ENCODE peak calls at places on chromosomes 11 and 22, in six cellular contexts. G is stomach, P is heart left ventricle, H is fibroblast of lung, X is astrocyte of the spinal cord, Q is transverse colon. C is an unnamed sample.

GRCh38 chr11:115087791-115088190 is 409.5 kb downstream of the NXPE2 start:
- DNase-seq in X (no peak), H (no peak), P (no peak), Q (no peak), G (no peak), C (no peak)

GRCh38 chr22:23401910-23402274 is 178.2 kb downstream of the IGLL1 start:
- DNase-seq in G (no peak), P (no peak), H (no peak), Q (no peak), X (no peak), C (no peak)

GRCh38 chr11:1946812-1947480 is at the start of gene MRPL23:
- DNase-seq in Q (peak), H (no peak), P (no peak), G (no peak), X (no peak), C (no peak)

GRCh38 chr11:2816941-2817421 is 68.6 kb downstream of the CDKN1C start:
- DNase-seq in Q (peak), X (peak), G (no peak), H (peak), P (no peak), C (peak)

GRCh38 chr11:111663820-111664219 is 61.6 kb downstream of the SIK2 start:
- DNase-seq in X (no peak), G (peak), H (no peak), P (peak), Q (peak), C (peak)

GRCh38 chr11:116052603-116053537 is 548.7 kb upstream of the CADM1 start:
- DNase-seq in H (no peak), X (no peak), Q (no peak), P (no peak), G (no peak), C (no peak)

GRCh38 chr11:70842701-70843100 is 409.7 kb downstream of the SHANK2 start:
- DNase-seq in X (no peak), P (no peak), G (no peak), Q (no peak), H (no peak), C (no peak)

GRCh38 chr11:1987024-1987423 is 10.6 kb downstream of the H19 start:
- DNase-seq in P (no peak), X (no peak), G (no peak), H (no peak), Q (no peak), C (no peak)

GRCh38 chr22:17918840-17919239 is 105.5 kb downstream of the MICAL3 start:
- DNase-seq in G (no peak), Q (no peak), P (no peak), H (no peak), X (peak), C (no peak)

GRCh38 chr11:26947379-26947844 is 46.5 kb upstream of the FIBIN start:
- DNase-seq in G (no peak), P (peak), X (peak), H (peak), Q (peak), C (peak)

GRCh38 chr22:46072030-46072881 is 78.1 kb upstream of the PPARA start:
- DNase-seq in X (peak), P (peak), G (peak), H (no peak), Q (peak), C (peak)

GRCh38 chr11:12235549-12235944 is 125.2 kb downstream of the MICAL2 start:
- DNase-seq in P (no peak), Q (no peak), G (no peak), H (peak), X (peak), C (peak)

GRCh38 chr22:20560716-20561115 is 53.3 kb downstream of the MED15 start:
- DNase-seq in P (no peak), H (no peak), X (no peak), Q (no peak), G (no peak), C (no peak)

GRCh38 chr11:77407613-77408012 is 66.3 kb downstream of the PAK1 start:
- DNase-seq in X (peak), Q (peak), P (peak), H (peak), G (peak), C (peak)

GRCh38 chr11:67503119-67504022 is 1.8 kb downstream of the PITPNM1 start:
- DNase-seq in G (no peak), X (no peak), P (no peak), H (no peak), Q (no peak), C (no peak)

GRCh38 chr22:50696251-50696798 is 23.7 kb downstream of the SHANK3 start:
- DNase-seq in H (no peak), X (no peak), Q (no peak), G (no peak), P (peak), C (no peak)

GRCh38 chr11:113114452-113115027 is 153.3 kb downstream of the NCAM1 start:
- DNase-seq in X (peak), Q (peak), H (peak), G (peak), P (peak), C (peak)

GRCh38 chr11:47583844-47584243 is 2.6 kb upstream of the FAM180B start:
- DNase-seq in H (no peak), G (no peak), Q (no peak), X (no peak), P (no peak), C (no peak)

GRCh38 chr11:100297516-100297915 is 389.6 kb upstream of the ARHGAP42 start:
- DNase-seq in X (peak), P (no peak), Q (no peak), H (no peak), G (no peak), C (peak)

GRCh38 chr11:23023319-23023718 is 163.0 kb upstream of the CCDC179 start:
- DNase-seq in Q (no peak), H (no peak), P (no peak), X (no peak), G (no peak), C (no peak)

GRCh38 chr11:23022854-23023253 is 162.6 kb upstream of the CCDC179 start:
- DNase-seq in X (no peak), Q (no peak), P (no peak), G (no peak), H (no peak), C (no peak)

GRCh38 chr11:23021287-23021863 is 161.1 kb upstream of the CCDC179 start:
- DNase-seq in G (peak), P (no peak), H (peak), X (peak), Q (peak), C (peak)
- TF ChIP-seq CTCF in G (peak), P (peak), H (peak), X (peak), Q (peak), C (peak)

GRCh38 chr22:42967933-42968332 is 47.0 kb downstream of the PACSIN2 start:
- DNase-seq in Q (peak), G (peak), P (peak), X (no peak), H (no peak), C (no peak)
- TF ChIP-seq CTCF in Q (no peak), G (no peak), P (peak), X (no peak), H (no peak), C (no peak)

GRCh38 chr22:31103111-31103510 is 4.3 kb downstream of the SELENOM start:
- DNase-seq in G (no peak), Q (no peak), X (no peak), H (no peak), P (no peak), C (no peak)
- TF ChIP-seq CTCF in G (no peak), Q (no peak), X (no peak), H (no peak), P (no peak), C (no peak)

GRCh38 chr11:14041040-14041439 is 78.5 kb downstream of the SPON1 start:
- DNase-seq in Q (no peak), P (no peak), H (peak), G (no peak), X (no peak), C (peak)
- TF ChIP-seq CTCF in Q (peak), P (peak), H (peak), G (no peak), X (peak), C (peak)

GRCh38 chr11:16605440-16605970 is 132.9 kb upstream of the C11orf58 start:
- DNase-seq in G (peak), X (peak), Q (peak), P (peak), H (peak), C (no peak)

GRCh38 chr11:16604784-16605439 is 133.5 kb upstream of the C11orf58 start:
- DNase-seq in Q (peak), H (peak), P (peak), X (peak), G (peak), C (no peak)

GRCh38 chr11:16603890-16604783 is 134.3 kb upstream of the C11orf58 start:
- DNase-seq in P (peak), X (peak), Q (peak), H (peak), G (peak), C (no peak)

GRCh38 chr11:16605971-16606783 is 132.3 kb upstream of the C11orf58 start:
- DNase-seq in Q (peak), P (peak), H (peak), X (peak), G (peak), C (peak)

GRCh38 chr11:16603245-16603644 is 135.2 kb upstream of the C11orf58 start:
- DNase-seq in Q (no peak), X (no peak), P (peak), G (no peak), H (no peak), C (no peak)
- TF ChIP-seq CTCF in Q (no peak), X (no peak), P (peak), G (no peak), H (no peak), C (no peak)

DNA sequence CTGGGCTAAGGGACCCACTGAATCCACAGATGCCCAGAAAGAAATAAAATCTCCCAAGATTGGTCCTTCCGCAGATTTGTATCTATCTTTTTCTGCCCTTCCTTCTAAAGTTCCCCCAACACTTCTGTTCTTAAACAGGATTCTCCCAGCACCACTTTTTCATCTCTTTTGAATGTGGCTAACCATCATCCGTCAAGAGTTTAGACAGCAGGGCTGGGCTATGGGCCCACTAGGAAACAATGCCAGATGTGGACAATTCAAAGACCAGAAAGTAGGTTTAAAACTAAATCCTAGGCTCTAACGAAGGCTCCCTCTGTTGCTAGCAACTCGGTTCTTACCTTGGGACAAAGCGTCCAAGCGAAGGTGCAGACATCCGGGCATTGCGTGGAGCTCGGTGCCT is 100.0 kb downstream of the AMBRA1 start:
- DNase-seq in G (no peak), Q (no peak), X (no peak), H (peak), P (no peak), C (no peak)
- TF ChIP-seq CTCF in G (no peak), Q (no peak), X (no peak), H (no peak), P (no peak), C (no peak)